ENCODE peak calls at places on chromosomes 11 and 22, in nine cellular contexts. A, I, K, D, M, R, T, O and B are unnamed samples.

GRCh38 chr22:36323182-36323854 is 64.4 kb downstream of the MYH9 start:
- DNase-seq in O (no peak), I (no peak), D (no peak), M (no peak), A (no peak), R (no peak), K (no peak), T (no peak), B (no peak)

GRCh38 chr11:59262419-59262818 is 49.7 kb upstream of the MPEG1 start:
- DNase-seq in T (no peak), K (no peak), M (no peak), I (no peak), D (no peak), R (no peak), A (no peak), O (no peak), B (no peak)

GRCh38 chr11:80620867-80621266 is 1180.0 kb upstream of the TENM4 start:
- DNase-seq in O (no peak), M (no peak), K (no peak), R (no peak), T (no peak), D (no peak), A (no peak), I (no peak), B (no peak)

GRCh38 chr22:36221799-36222751 is 17.3 kb downstream of the APOL2 start:
- DNase-seq in T (no peak), O (no peak), D (peak), I (peak), A (peak), K (peak), R (peak), M (peak), B (peak)

GRCh38 chr11:1401656-1402221 is 12.0 kb downstream of the BRSK2 start:
- DNase-seq in M (peak), O (no peak), A (peak), I (peak), D (peak), R (peak), T (peak), K (no peak), B (peak)

GRCh38 chr11:83284501-83285051 is 1.6 kb downstream of the CCDC90B start:
- DNase-seq in I (no peak), R (no peak), O (no peak), K (no peak), A (no peak), T (no peak), M (peak), D (no peak), B (no peak)

GRCh38 chr11:128831781-128832497 is 35.2 kb downstream of the KCNJ1 start:
- DNase-seq in O (no peak), D (no peak), A (no peak), K (no peak), R (no peak), T (no peak), I (no peak), M (no peak), B (no peak)

GRCh38 chr11:2709429-2709828 is 9.6 kb upstream of the KCNQ1OT1 start:
- DNase-seq in T (no peak), O (no peak), M (no peak), D (no peak), I (no peak), R (no peak), K (no peak), A (no peak), B (no peak)

GRCh38 chr11:119417726-119418540 is 5.0 kb downstream of the THY1 start:
- DNase-seq in T (no peak), M (no peak), R (no peak), A (no peak), K (no peak), O (peak), I (no peak), D (no peak), B (no peak)

GRCh38 chr11:69259072-69259471 is 34.9 kb upstream of the MYEOV start:
- DNase-seq in K (no peak), O (no peak), T (no peak), M (no peak), A (no peak), R (no peak), D (no peak), I (no peak), B (no peak)

GRCh38 chr22:46798366-46799057 is 36.1 kb downstream of the TBC1D22A start:
- DNase-seq in T (peak), D (peak), K (peak), R (peak), A (peak), O (no peak), I (peak), M (peak), B (peak)

GRCh38 chr11:33387586-33387985 is 130.4 kb downstream of the HIPK3 start:
- DNase-seq in O (no peak), R (no peak), I (no peak), T (no peak), D (no peak), A (no peak), M (no peak), K (no peak), B (no peak)

GRCh38 chr22:24027389-24027980 is 16.4 kb downstream of the CABIN1 start:
- DNase-seq in T (no peak), R (no peak), K (no peak), D (no peak), I (no peak), M (peak), O (no peak), A (no peak), B (no peak)

GRCh38 chr11:78216571-78217287 is 28.0 kb downstream of the USP35 start:
- DNase-seq in M (no peak), T (no peak), K (no peak), A (no peak), O (no peak), D (no peak), R (peak), I (no peak), B (no peak)

GRCh38 chr11:126343051-126343450 is 12.4 kb upstream of the ST3GAL4 start:
- DNase-seq in K (no peak), R (no peak), A (no peak), T (no peak), I (no peak), M (peak), D (no peak), O (no peak), B (no peak)

GRCh38 chr11:124717786-124718634 is 21.7 kb upstream of the NRGN start:
- DNase-seq in T (no peak), A (peak), I (no peak), K (no peak), R (no peak), D (peak), O (no peak), M (peak), B (peak)